ENCODE peak calls at places on chromosomes 11 and 22, in four cellular contexts. Z is KG1, S is astrocyte of the spinal cord, Q is AG09309. K is an unnamed sample.

GRCh38 chr11:62842171-62842717 is 2.9 kb upstream of the WDR74 start:
- DNase-seq in Q (no peak), Z (no peak), S (no peak), K (peak; percentile 27)

GRCh38 chr11:73382747-73383146 is 6.5 kb downstream of the RELT start:
- DNase-seq in Q (no peak), S (no peak), Z (no peak), K (no peak)

GRCh38 chr22:23984430-23984829 is 4.5 kb downstream of the GSTT2 start:
- DNase-seq in Z (no peak), S (peak; percentile 11), Q (no peak), K (no peak)

GRCh38 chr22:20095521-20095920 is 15.5 kb downstream of the DGCR8 start:
- DNase-seq in S (no peak), Q (no peak), Z (no peak), K (no peak)

GRCh38 chr11:88275636-88276035 is 61.9 kb downstream of the CTSC start:
- DNase-seq in S (no peak), Z (no peak), Q (no peak), K (no peak)

GRCh38 chr11:8685306-8685705 is 2.7 kb downstream of the RPL27A start:
- DNase-seq in Q (no peak), S (no peak), Z (no peak), K (no peak)

GRCh38 chr11:69913591-69914285 is 94.5 kb upstream of the FGF3 start:
- DNase-seq in Q (no peak), S (no peak), Z (no peak), K (no peak)

GRCh38 chr11:129702410-129703390 is 112.9 kb upstream of the TMEM45B start:
- DNase-seq in Z (no peak), S (no peak), Q (no peak), K (no peak)

GRCh38 chr22:39353346-39353745 is 3.6 kb downstream of the SYNGR1 start:
- DNase-seq in S (no peak), Q (no peak), Z (no peak), K (no peak)

GRCh38 chr11:133902506-133902905 is 54.3 kb downstream of the IGSF9B start:
- DNase-seq in S (no peak), Q (no peak), Z (no peak), K (peak; percentile 9)